ENCODE peak calls at places on chromosomes 16 and 17, in five cellular contexts. G is uterus, K is AG10803, J is dorsolateral prefrontal cortex, H is GM13977. Q is an unnamed sample.

GRCh38 chr16:28321700-28322411 is 29.5 kb downstream of the SBK1 start:
- DNase-seq in G (no peak), K (peak), J (no peak), H (peak), Q (no peak)

GRCh38 chr17:1996243-1997145 is 28.6 kb downstream of the RTN4RL1 start:
- DNase-seq in G (no peak), K (no peak), J (no peak), H (no peak), Q (no peak)

GRCh38 chr16:3017806-3018506 is at the start of gene CLDN6:
- DNase-seq in G (no peak), K (no peak), J (no peak), H (peak), Q (no peak)

GRCh38 chr17:29586676-29587469 is 2.6 kb downstream of the GIT1 start:
- DNase-seq in G (peak), K (no peak), J (no peak), H (no peak), Q (no peak)

GRCh38 chr17:8031950-8032349 is 6.9 kb upstream of the ALOX15B start:
- DNase-seq in G (no peak), K (no peak), J (no peak), H (no peak), Q (no peak)

GRCh38 chr17:80724723-80725388 is 180.2 kb downstream of the RPTOR start:
- DNase-seq in G (no peak), K (peak), J (no peak), H (no peak), Q (peak)

GRCh38 chr17:16027708-16028584 is 28.3 kb downstream of the TTC19 start:
- DNase-seq in G (no peak), K (peak), J (no peak), H (peak), Q (peak)

GRCh38 chr17:731943-732787 is at the start of gene TLCD3A:
- DNase-seq in G (peak), K (peak), J (peak), H (peak), Q (peak)

GRCh38 chr16:86085161-86085611 is 186.2 kb downstream of the IRF8 start:
- DNase-seq in G (no peak), K (no peak), J (no peak), H (no peak), Q (no peak)

GRCh38 chr16:49499018-49499785 is 125.6 kb downstream of the C16orf78 start:
- DNase-seq in G (peak), K (no peak), J (peak), H (no peak), Q (no peak)

GRCh38 chr17:79622776-79623175 is 11.9 kb upstream of the RBFOX3 start:
- DNase-seq in G (peak), K (no peak), J (no peak), H (no peak), Q (no peak)

GRCh38 chr16:30660424-30661251 is 2.4 kb downstream of the FBRS start:
- DNase-seq in G (no peak), K (no peak), J (no peak), H (peak), Q (no peak)

GRCh38 chr16:87951550-87952538 is 610 bp downstream of the BANP start:
- DNase-seq in G (no peak), K (peak), J (no peak), H (no peak), Q (no peak)

GRCh38 chr16:22055881-22056280 is 36.5 kb upstream of the VWA3A start:
- DNase-seq in G (no peak), K (no peak), J (no peak), H (no peak), Q (no peak)

GRCh38 chr16:68491576-68491950 is 43.3 kb upstream of the SMPD3 start:
- DNase-seq in G (no peak), K (no peak), J (no peak), H (no peak), Q (no peak)

GRCh38 chr17:33302394-33302793 is 9.3 kb upstream of the ASIC2 start:
- DNase-seq in G (no peak), K (no peak), J (no peak), H (no peak), Q (no peak)

GRCh38 chr17:45825792-45826191 is 18.9 kb upstream of the SPPL2C start:
- DNase-seq in G (no peak), K (no peak), J (peak), H (no peak), Q (no peak)

GRCh38 chr17:15475620-15476354 is 8.4 kb upstream of the CDRT4 start:
- DNase-seq in G (no peak), K (peak), J (no peak), H (no peak), Q (peak)

GRCh38 chr16:25838724-25839186 is 147.0 kb downstream of the HS3ST4 start:
- DNase-seq in G (no peak), K (peak), J (no peak), H (peak), Q (peak)

GRCh38 chr16:31453255-31454204 is 5.8 kb upstream of the ARMC5 start:
- DNase-seq in G (peak), K (peak), J (no peak), H (no peak), Q (peak)

GRCh38 chr17:49570540-49571242 is 5.0 kb upstream of the NXPH3 start:
- DNase-seq in G (no peak), K (no peak), J (no peak), H (no peak), Q (no peak)

GRCh38 chr17:44933824-44934744 is 13.5 kb downstream of the KIF18B start:
- DNase-seq in G (no peak), K (no peak), J (no peak), H (no peak), Q (no peak)

GRCh38 chr16:1102921-1103648 is 7.0 kb upstream of the C1QTNF8 start:
- DNase-seq in G (peak), K (peak), J (peak), H (peak), Q (peak)

GRCh38 chr16:50371936-50372595 is 3.3 kb upstream of the BRD7 start:
- DNase-seq in G (no peak), K (peak), J (peak), H (no peak), Q (no peak)

GRCh38 chr17:2043785-2044184 is 2.0 kb downstream of the OVCA2 start:
- DNase-seq in G (no peak), K (peak), J (no peak), H (no peak), Q (peak)

GRCh38 chr16:77732241-77732946 is 10.1 kb downstream of the NUDT7 start:
- DNase-seq in G (no peak), K (peak), J (no peak), H (no peak), Q (no peak)

GRCh38 chr16:62190426-62190825 is 154.2 kb upstream of the CDH8 start:
- DNase-seq in G (no peak), K (no peak), J (no peak), H (no peak), Q (no peak)
- TF ChIP-seq CTCF in G (no peak), K (peak), J (peak), H (peak), Q (peak)

GRCh38 chr17:42618442-42619150 is 9.1 kb downstream of the TUBG1 start:
- DNase-seq in G (peak), K (no peak), J (no peak), H (peak), Q (peak)
- TF ChIP-seq CTCF in G (no peak), K (no peak), J (no peak), H (peak), Q (peak)

DNA sequence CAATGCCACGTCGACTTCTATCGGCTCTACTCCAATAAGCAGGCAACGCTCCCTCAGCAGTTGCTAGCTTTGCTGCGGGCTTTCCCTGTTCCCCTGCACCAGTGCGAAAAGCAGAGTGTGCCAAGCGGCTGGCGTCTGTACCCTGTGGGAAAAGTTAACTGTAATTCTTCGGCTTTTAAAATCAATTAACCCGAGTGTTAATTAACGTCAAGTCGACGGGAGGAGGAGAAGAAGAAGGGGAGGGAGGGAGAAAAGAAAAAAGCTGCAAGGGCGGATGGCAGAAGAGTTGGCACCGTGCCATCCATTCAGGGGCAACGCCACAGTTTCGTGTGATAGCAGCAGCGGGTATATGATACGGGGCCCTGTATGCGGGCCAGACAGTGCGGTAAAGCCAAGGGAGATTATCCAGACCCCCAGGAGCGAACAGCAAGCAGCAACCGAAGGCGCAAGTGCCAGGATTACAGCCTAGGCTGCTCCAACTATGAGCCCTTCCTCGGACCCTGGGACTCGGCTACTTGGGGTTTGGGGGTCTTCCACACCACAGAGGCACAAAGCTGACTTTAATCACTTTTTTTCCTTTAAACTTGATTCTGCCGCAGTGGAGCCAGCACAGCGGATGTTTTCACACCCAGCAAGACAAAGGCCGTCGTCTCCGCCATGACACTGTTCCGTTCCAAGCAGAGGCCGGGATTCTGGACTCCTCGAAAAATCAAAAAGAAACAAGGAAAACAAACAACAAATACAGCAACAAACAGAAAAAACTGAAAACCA is 253.8 kb upstream of the PMFBP1 start:
- DNase-seq in G (no peak), K (no peak), J (peak), H (no peak), Q (no peak)
- TF ChIP-seq CTCF in G (no peak), K (no peak), J (no peak), H (no peak), Q (no peak)

GRCh38 chr16:57167951-57168350 is 17.9 kb downstream of the PSME3IP1 start:
- DNase-seq in G (no peak), K (peak), J (no peak), H (peak), Q (peak)
- TF ChIP-seq CTCF in G (peak), K (peak), J (peak), H (peak), Q (peak)

GRCh38 chr16:57994778-57995177 is 5.7 kb downstream of the ZNF319 start:
- DNase-seq in G (no peak), K (peak), J (no peak), H (peak), Q (no peak)
- TF ChIP-seq CTCF in G (no peak), K (peak), J (peak), H (peak), Q (peak)

DNA sequence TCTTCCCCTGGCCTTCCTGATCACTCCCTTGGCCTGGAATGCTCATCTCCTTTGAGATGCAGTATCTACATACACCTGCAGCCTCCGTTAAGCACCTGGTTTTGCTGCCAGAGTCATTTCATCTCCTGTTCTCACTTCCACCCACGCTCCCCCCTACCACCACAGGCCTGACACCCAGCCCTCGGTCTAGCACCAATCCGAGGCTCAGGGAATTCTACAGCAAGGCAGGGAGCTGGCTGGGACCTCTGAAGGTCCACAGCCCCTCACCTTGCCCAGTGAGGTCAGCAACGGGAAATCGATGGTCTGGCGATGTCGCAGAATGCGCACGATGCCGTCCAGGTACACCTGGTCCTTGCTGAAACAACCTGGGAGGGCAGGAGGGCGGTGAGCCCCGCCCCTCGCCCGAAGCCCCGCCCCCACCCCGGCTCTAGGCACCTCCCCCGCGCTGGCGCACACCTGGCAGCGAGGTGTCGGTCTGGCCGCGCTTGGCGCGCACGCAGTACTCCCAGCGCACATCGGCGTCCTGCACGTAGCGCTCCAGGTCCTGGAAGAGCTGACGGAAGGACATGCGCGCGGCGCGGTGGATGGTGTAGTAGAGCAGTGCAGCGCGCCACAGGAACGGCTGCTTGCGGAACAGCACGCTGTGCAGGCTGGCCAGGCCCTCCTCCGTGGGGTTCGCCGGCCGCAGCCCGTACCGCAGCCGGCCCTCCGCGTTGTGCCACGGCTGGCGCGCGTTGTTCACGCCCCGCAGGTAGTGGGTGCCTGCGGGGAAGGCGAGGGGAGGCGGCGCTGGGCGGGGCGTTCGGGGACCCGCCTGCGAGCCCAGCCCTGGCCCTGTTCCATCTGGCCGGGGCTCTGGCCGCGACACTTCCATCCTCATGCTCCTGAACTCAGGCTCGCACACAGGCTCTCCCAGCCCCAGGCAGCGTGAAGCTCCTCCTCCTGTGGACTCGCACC is 5.7 kb downstream of the MATCAP1 start:
- DNase-seq in G (peak), K (peak), J (no peak), H (no peak), Q (no peak)
- TF ChIP-seq CTCF in G (peak), K (no peak), J (no peak), H (no peak), Q (no peak)